ENCODE peak calls at places on chromosomes 16 and 17, in seven cellular contexts. B is mesendoderm, S is neuronal stem cell, C is IMR-90, K is mesenchymal stem cell, W is H1, Y is trophoblast cell. U is an unnamed sample. For H3K4me1, the result is how much of the 10 kb centered on the place peaks cover.

GRCh38 chr17:5499790-5500189 is 13.4 kb downstream of the MIS12 start:
- DNase-seq in Y (no peak), K (peak), S (peak), W (no peak), B (peak), C (no peak), U (peak)

GRCh38 chr16:4704491-4704890 is 11.1 kb downstream of the NUDT16L1 start:
- DNase-seq in Y (no peak), K (no peak), S (no peak), B (no peak), C (no peak), W (no peak), U (no peak)

GRCh38 chr17:38415250-38416194 is 12.7 kb upstream of the ARHGAP23 start:
- DNase-seq in K (peak), Y (no peak), S (no peak), W (no peak), B (peak), C (peak), U (peak)

GRCh38 chr17:21177401-21177800 is 36.6 kb downstream of the TMEM11 start:
- DNase-seq in C (no peak), B (no peak), Y (no peak), S (no peak), K (no peak), W (no peak), U (peak)

GRCh38 chr17:46212634-46213435 is 19.6 kb upstream of the KANSL1 start:
- DNase-seq in K (peak), Y (peak), C (peak), W (no peak), B (peak), S (peak), U (peak)

GRCh38 chr17:39573447-39574298 is 34.0 kb downstream of the NEUROD2 start:
- DNase-seq in C (peak), B (peak), S (no peak), Y (peak), W (no peak), K (peak), U (peak)

GRCh38 chr16:23500212-23500865 is 10.0 kb downstream of the GGA2 start:
- DNase-seq in W (no peak), B (no peak), S (no peak), Y (no peak), C (no peak), K (no peak), U (no peak)

GRCh38 chr16:75250089-75250808 is 1.2 kb downstream of the BCAR1 start:
- DNase-seq in B (no peak), C (no peak), W (no peak), Y (peak), K (peak), S (no peak), U (no peak)

GRCh38 chr16:4564661-4565267 is 8.6 kb downstream of the C16orf96 start:
- DNase-seq in B (peak), Y (no peak), K (no peak), C (no peak), W (no peak), S (no peak), U (no peak)

GRCh38 chr16:456891-457483 is 31.5 kb downstream of the RAB11FIP3 start:
- DNase-seq in C (peak), S (no peak), B (no peak), Y (peak), K (peak), W (no peak), U (no peak)

GRCh38 chr17:74085434-74085833 is 118.0 kb upstream of the RPL38 start:
- DNase-seq in B (peak), S (no peak), Y (no peak), K (no peak), W (no peak), C (no peak), U (peak)

GRCh38 chr17:38558751-38559024 is 47.1 kb downstream of the SRCIN1 start:
- DNase-seq in C (no peak), W (no peak), K (no peak), Y (peak), S (no peak), B (no peak), U (no peak)

GRCh38 chr16:84196101-84196500 is 5.1 kb downstream of the ADAD2 start:
- DNase-seq in W (no peak), K (no peak), C (no peak), Y (no peak), B (no peak), S (no peak), U (no peak)

GRCh38 chr16:84193480-84193879 is 2.5 kb downstream of the ADAD2 start:
- DNase-seq in C (no peak), Y (no peak), K (no peak), B (no peak), S (no peak), W (no peak), U (no peak)

GRCh38 chr16:84195201-84196093 is 4.5 kb downstream of the ADAD2 start:
- DNase-seq in W (no peak), Y (no peak), B (no peak), C (no peak), S (no peak), K (no peak), U (no peak)

GRCh38 chr16:84194470-84195200 is 3.7 kb downstream of the ADAD2 start:
- DNase-seq in B (no peak), Y (no peak), C (no peak), S (no peak), W (no peak), K (no peak), U (no peak)

DNA sequence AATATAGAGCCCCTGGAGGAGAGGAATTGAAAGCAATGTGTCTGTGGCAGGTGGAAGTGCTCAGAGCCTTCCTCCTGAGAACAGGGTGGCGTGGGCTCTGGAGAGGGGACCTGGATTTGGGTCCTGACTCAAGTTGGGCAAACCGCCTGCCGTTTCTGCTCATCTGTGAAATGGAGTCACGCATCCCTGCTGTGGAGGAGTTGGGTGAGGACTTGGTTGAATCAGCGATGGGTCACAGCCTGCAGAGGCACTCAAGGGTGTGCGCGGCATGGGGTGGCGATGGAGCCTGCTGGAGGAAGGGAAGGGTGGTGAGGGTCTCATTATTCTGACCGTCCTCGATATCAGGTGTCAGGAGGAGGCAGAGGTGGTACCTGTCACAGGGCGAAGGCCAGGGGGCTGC is 3.1 kb downstream of the ADAD2 start:
- DNase-seq in W (no peak), S (no peak), Y (no peak), K (no peak), C (no peak), B (no peak), U (no peak)
- H3K23ac ChIP-seq in W (no peak), S (peak), Y (no peak), K (no peak), C (no peak), B (no peak), U (no peak)

GRCh38 chr17:57456622-57457021 is 200.3 kb downstream of the MSI2 start:
- DNase-seq in S (no peak), W (no peak), K (peak), Y (no peak), C (no peak), B (no peak), U (no peak)
- H3K4me1 ChIP-seq in S (under half), W (under half), K (under half), Y (under half), C (under half), B (under half), U (under half)

DNA sequence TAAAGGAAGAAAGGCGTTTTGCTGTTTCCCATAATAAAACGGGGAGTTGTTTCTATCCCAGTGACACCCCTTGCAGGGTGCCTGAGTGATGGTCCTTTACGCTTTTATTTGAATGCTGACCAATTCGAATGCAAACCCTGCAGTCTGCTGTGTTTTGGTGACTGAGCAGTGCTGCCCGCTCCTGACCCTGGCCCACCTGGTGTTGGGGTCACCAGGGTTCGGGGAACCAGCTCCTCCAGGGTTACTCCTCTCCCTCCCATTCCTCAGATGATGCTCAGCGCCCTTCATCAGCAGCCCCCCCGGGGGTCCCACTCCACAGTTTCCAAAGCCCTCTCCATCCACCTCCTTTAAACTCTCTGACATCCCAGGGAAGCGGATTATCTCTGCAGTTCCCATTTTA is 6.0 kb downstream of the CA4 start:
- DNase-seq in B (no peak), W (no peak), Y (no peak), C (no peak), K (no peak), S (no peak), U (no peak)
- H3K23ac ChIP-seq in B (no peak), W (no peak), Y (no peak), C (no peak), K (no peak), S (no peak), U (no peak)

GRCh38 chr17:957856-958421 is 21.6 kb downstream of the NXN start:
- DNase-seq in C (no peak), B (no peak), K (peak), S (no peak), Y (no peak), W (no peak), U (no peak)
- H3K4me1 ChIP-seq in C (under half), B (under half), K (under half), S (under half), Y (under half), W (under half), U (under half)

DNA sequence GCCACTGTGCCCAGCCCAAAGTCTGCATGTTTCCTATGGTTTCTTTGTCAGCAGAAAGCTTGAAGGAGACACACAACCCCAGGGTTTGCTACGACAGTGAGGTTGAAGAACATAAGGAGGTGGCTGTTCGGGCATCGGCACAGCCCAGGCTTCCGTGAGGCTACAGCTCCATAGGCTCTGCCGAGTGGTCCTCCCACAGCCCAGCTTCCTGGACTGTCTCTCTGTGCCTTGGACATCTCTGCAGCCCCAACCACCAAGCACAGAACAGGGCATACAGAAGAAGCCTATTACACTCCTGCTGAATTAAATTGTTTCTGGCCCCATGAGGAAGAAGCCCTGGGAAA is 3.2 kb upstream of the HAP1 start:
- DNase-seq in B (no peak), C (no peak), W (no peak), S (no peak), K (no peak), Y (no peak), U (no peak)
- H3K23ac ChIP-seq in B (no peak), C (no peak), W (no peak), S (no peak), K (no peak), Y (no peak), U (no peak)

GRCh38 chr16:67460168-67460567 is 20.8 kb downstream of the ATP6V0D1 start:
- DNase-seq in C (no peak), K (no peak), S (no peak), B (no peak), W (no peak), Y (no peak), U (no peak)

GRCh38 chr16:67459066-67459857 is 21.7 kb downstream of the ATP6V0D1 start:
- DNase-seq in Y (no peak), B (no peak), C (no peak), W (no peak), S (no peak), K (peak), U (no peak)

GRCh38 chr16:67460961-67461360 is 20.0 kb downstream of the ATP6V0D1 start:
- DNase-seq in K (no peak), B (no peak), W (no peak), Y (no peak), S (no peak), C (no peak), U (no peak)

GRCh38 chr16:67458121-67458641 is 22.8 kb downstream of the ATP6V0D1 start:
- DNase-seq in C (no peak), B (no peak), Y (no peak), W (no peak), S (no peak), K (no peak), U (no peak)

GRCh38 chr16:67459858-67460144 is 21.2 kb downstream of the ATP6V0D1 start:
- DNase-seq in Y (no peak), B (no peak), C (no peak), W (no peak), S (no peak), K (no peak), U (no peak)
- H3K4me1 ChIP-seq in Y (under half), B (under half), C (under half), W (under half), S (under half), K (under half), U (under half)

GRCh38 chr17:81304196-81305015 is 9.3 kb upstream of the SLC38A10 start:
- DNase-seq in C (no peak), K (no peak), Y (no peak), B (no peak), S (no peak), W (no peak), U (no peak)
- H3K23ac ChIP-seq in C (no peak), K (no peak), Y (no peak), B (no peak), S (peak), W (no peak), U (no peak)

DNA sequence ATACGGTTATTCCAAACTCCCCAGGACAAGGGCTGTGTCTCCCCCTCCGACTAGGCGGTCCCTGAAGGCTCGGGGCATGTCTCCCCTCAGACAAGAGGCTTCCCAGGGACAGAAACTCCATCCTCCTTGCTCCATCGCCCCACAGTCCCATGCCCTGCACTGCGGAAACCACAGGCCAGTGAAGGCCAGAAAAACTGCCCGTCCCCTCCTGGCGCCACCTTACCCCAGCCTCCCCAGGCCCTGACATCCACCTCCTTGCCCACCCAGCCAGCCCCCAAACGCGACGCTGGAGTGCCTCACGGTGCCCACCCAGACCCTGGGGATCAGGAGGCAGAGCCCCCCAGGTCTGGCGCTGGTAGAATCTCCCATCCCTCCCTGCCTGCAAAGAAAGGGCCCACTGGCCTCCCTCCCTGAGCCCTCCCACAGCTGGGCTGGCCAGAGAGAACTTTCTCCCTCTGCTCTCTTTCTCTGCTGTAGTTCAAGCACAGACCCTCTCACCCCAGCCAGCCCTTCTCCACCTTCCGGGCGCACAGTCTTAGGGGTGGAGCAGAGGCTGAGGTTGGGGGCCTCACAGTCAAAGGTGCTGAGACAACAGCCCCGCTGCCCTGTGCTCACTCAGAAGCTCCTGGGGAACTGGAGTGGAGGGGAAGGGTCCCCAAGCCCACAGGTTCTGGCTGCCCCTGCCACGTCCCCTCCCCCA is 30.7 kb upstream of the KRT17 start:
- DNase-seq in B (no peak), W (no peak), C (no peak), S (no peak), Y (no peak), K (no peak), U (no peak)
- H3K4me1 ChIP-seq in B (under half), W (under half), C (under half), S (under half), Y (under half), K (under half), U (under half)

DNA sequence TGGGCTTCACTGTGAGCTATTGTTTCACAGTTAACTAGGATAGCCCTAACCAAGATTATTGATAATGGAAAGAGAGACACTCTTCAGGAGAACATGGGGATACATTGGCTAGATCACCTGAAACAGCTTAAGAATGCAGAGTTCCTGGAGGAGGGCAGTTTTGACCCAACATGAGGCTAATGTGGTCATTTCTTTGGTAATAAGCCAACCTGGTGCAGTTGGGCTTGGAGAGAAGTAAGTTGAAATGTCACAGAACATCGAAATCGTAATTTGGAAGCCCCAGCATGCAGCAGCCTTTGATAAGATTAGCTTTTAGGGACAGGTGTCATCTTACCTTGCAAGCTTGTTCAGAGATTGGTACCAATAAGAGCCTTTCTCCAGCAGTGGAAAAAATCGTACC is 556.6 kb upstream of the GOT2 start:
- DNase-seq in B (peak), C (no peak), K (no peak), Y (no peak), W (no peak), S (no peak), U (no peak)
- H3K23ac ChIP-seq in B (no peak), C (no peak), K (no peak), Y (no peak), W (no peak), S (no peak), U (no peak)

DNA sequence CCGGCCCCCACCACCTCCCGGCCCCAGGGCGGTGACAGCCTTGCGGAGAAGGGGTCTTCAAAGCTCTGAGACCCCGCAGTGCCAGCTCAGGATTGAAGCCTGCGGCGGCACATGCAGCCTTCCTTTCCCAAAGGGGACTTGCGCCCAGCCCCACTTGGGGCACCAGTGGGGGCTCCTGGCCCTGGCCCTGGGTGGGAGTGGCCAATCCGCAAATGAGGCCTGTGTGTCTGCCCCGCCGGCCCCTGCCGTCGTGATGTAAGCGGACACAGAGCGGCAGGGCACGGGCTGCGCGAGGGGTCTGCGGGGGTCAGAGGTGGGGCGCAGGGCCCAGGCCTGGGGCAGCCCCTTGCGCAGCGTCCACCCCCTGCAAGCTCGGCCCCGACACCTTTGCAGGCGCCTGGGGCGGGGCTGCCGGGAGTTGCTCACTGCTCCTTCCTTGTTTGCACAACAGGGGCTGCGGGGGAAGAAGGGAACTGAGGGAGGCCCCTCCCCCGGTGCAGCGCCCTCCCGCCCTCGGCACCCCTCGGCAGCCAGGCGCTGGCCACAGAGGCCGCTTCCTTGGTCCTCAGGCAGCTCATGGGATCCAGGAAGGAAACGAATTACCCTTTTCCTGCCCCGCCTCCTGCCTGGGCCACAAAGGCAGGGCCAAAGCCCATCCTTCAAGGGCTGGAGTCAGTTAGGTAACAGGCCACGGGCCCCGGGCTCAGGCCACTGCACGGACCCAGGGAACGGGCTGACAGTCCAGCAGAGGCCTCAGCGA is 2.9 kb downstream of the SLC16A3 start:
- DNase-seq in C (peak), B (peak), K (peak), W (no peak), Y (peak), S (no peak), U (peak)
- H3K4me1 ChIP-seq in C (under half), B (under half), K (half or more), W (under half), Y (half or more), S (under half), U (under half)